ENCODE peak calls at places on chromosomes 1 and 21, in seven cellular contexts. K is aorta; Z is CD8-positive, alpha-beta T cell; W is mammary epithelial cell; V is Panc1; E is CD4-positive, alpha-beta T cell; J is uterus. Q is an unnamed sample.

GRCh38 chr1:183023146-183023600 is at the start of gene LAMC1:
- DNase-seq in K (peak), Z (no peak), W (peak), V (no peak), E (no peak), J (peak), Q (peak)

GRCh38 chr1:59043796-59044195 is 253.1 kb upstream of the FGGY start:
- DNase-seq in K (no peak), Z (no peak), W (peak), V (no peak), E (no peak), J (peak), Q (no peak)

GRCh38 chr1:198399452-198399851 is 141.0 kb downstream of the ATP6V1G3 start:
- DNase-seq in K (no peak), Z (no peak), W (no peak), V (no peak), E (no peak), J (no peak), Q (no peak)

GRCh38 chr1:21338568-21339401 is 48.5 kb upstream of the ECE1 start:
- DNase-seq in K (peak), Z (no peak), W (no peak), V (no peak), E (no peak), J (peak), Q (no peak)

GRCh38 chr1:171220551-171221175 is 27.6 kb upstream of the FMO1 start:
- DNase-seq in K (no peak), Z (no peak), W (peak), V (no peak), E (no peak), J (no peak), Q (no peak)

GRCh38 chr1:16420719-16421118 is 16.5 kb downstream of the SPATA21 start:
- DNase-seq in K (no peak), Z (peak), W (no peak), V (no peak), E (peak), J (no peak), Q (no peak)

GRCh38 chr1:98351506-98352038 is 309.9 kb upstream of the SNX7 start:
- DNase-seq in K (no peak), Z (no peak), W (no peak), V (no peak), E (no peak), J (no peak), Q (no peak)

GRCh38 chr1:199122532-199123311 is 483.9 kb downstream of the PTPRC start:
- DNase-seq in K (no peak), Z (no peak), W (peak), V (no peak), E (no peak), J (no peak), Q (no peak)

GRCh38 chr21:38853421-38853919 is 47.7 kb downstream of the ETS2 start:
- DNase-seq in K (no peak), Z (no peak), W (peak), V (peak), E (no peak), J (no peak), Q (no peak)

GRCh38 chr1:64315402-64315801 is 112.0 kb downstream of the UBE2U start:
- DNase-seq in K (no peak), Z (no peak), W (no peak), V (no peak), E (no peak), J (no peak), Q (no peak)

GRCh38 chr1:41343790-41344679 is 17.2 kb upstream of the FOXO6 start:
- DNase-seq in K (peak), Z (no peak), W (no peak), V (no peak), E (no peak), J (peak), Q (no peak)

GRCh38 chr1:113940365-113941244 is 11.5 kb downstream of the HIPK1 start:
- DNase-seq in K (no peak), Z (peak), W (no peak), V (no peak), E (no peak), J (no peak), Q (no peak)

GRCh38 chr1:159867322-159868064 is 5.0 kb upstream of the VSIG8 start:
- DNase-seq in K (no peak), Z (no peak), W (no peak), V (no peak), E (no peak), J (peak), Q (no peak)

GRCh38 chr21:28959367-28960099 is 33.1 kb downstream of the LTN1 start:
- DNase-seq in K (no peak), Z (no peak), W (peak), V (no peak), E (no peak), J (no peak), Q (no peak)

GRCh38 chr1:26175346-26175745 is 1.9 kb upstream of the CNKSR1 start:
- DNase-seq in K (no peak), Z (no peak), W (no peak), V (no peak), E (no peak), J (no peak), Q (no peak)

DNA sequence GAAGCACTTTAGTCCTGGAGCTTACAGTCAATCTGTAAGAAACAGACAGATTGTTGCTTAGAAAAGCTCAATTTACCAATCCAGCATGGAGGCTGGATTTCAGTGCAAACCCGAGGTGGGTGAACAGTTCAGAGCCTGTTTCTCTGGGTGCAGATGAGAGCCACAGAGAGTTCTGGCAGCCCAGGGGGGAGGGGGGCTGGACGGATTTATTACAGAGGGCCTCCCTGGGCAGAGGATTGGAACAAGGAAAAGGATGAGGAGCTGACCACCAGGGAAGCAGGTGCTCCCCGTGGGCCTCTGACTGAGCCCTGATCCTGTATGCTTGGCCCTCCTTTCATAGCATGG is 38.0 kb upstream of the EPS8L3 start:
- DNase-seq in K (peak), Z (no peak), W (no peak), V (no peak), E (no peak), J (peak), Q (no peak)
- H3K27ac ChIP-seq in K (no peak), Z (peak), W (no peak), V (peak), E (no peak), J (no peak), Q (no peak)

DNA sequence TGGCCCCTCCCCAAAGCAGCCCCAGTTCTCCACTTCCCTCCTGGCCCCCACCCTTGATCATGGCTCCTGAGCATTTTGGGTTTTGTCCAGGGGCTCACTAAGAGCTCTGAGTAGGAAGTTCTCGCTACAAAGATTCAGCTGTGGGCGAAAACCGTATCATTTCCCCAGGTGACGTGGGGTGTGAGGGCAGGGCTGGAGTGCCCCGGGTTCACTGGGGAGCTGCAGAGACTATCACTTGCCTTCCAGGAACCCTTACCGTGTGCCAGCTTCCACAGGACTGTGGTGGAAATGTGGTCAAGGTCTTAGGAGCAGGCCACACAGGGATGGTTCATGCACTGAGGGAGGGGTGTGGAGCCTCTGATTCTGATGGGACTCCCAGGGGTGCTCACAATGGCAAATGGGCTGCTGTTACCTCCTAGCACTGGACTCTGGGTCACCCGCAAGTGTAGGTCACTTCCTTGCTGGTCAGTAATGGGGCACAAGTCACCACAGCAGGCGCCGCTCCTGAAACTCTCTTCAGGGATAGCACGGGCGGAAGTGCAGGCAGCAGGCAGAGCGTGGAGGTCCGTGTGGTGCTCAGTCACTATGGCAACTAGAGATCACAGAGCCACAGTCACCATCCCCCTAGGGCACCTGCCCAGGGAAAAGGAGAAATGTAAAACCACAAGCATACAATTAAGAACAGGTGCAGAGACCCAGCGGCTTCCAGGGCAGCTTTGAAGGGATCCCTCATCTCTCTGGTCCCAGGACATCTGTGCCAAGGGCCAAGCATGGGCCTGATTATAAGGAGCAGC is 35.4 kb downstream of the RSPH1 start:
- DNase-seq in K (no peak), Z (peak), W (no peak), V (no peak), E (peak), J (no peak), Q (no peak)
- H3K27ac ChIP-seq in K (no peak), Z (peak), W (no peak), V (no peak), E (peak), J (no peak), Q (no peak)

GRCh38 chr1:55504306-55504706 is 289.1 kb upstream of the USP24 start:
- DNase-seq in K (no peak), Z (no peak), W (no peak), V (no peak), E (no peak), J (no peak), Q (no peak)
- H3K27ac ChIP-seq in K (no peak), Z (no peak), W (no peak), V (peak), E (no peak), J (peak), Q (no peak)

GRCh38 chr21:25772680-25773079 is 37.9 kb downstream of the GABPA start:
- DNase-seq in K (no peak), Z (no peak), W (no peak), V (no peak), E (no peak), J (no peak), Q (no peak)
- H3K27ac ChIP-seq in K (no peak), Z (no peak), W (no peak), V (no peak), E (no peak), J (no peak), Q (no peak)

GRCh38 chr1:115251856-115252255 is 86.2 kb downstream of the NGF start:
- DNase-seq in K (no peak), Z (no peak), W (peak), V (no peak), E (no peak), J (peak), Q (no peak)
- H3K27ac ChIP-seq in K (no peak), Z (no peak), W (no peak), V (no peak), E (no peak), J (peak), Q (no peak)

GRCh38 chr1:201774983-201775344 is 54.0 kb upstream of the IPO9 start:
- DNase-seq in K (no peak), Z (no peak), W (no peak), V (no peak), E (no peak), J (no peak), Q (no peak)
- H3K27ac ChIP-seq in K (peak), Z (no peak), W (peak), V (no peak), E (no peak), J (no peak), Q (peak)

GRCh38 chr1:156725683-156726280 is 2.5 kb upstream of the METTL25B start:
- DNase-seq in K (peak), Z (peak), W (peak), V (peak), E (peak), J (peak), Q (peak)
- H3K27ac ChIP-seq in K (no peak), Z (no peak), W (peak), V (peak), E (no peak), J (no peak), Q (no peak)

GRCh38 chr1:67571406-67571805 is 113.6 kb upstream of the GADD45A start:
- DNase-seq in K (no peak), Z (no peak), W (no peak), V (no peak), E (no peak), J (no peak), Q (no peak)
- H3K27ac ChIP-seq in K (no peak), Z (no peak), W (peak), V (peak), E (no peak), J (peak), Q (no peak)

GRCh38 chr1:43545321-43545685 is 14.6 kb downstream of the PTPRF start:
- DNase-seq in K (no peak), Z (no peak), W (no peak), V (no peak), E (no peak), J (no peak), Q (no peak)
- H3K27ac ChIP-seq in K (no peak), Z (no peak), W (no peak), V (no peak), E (no peak), J (no peak), Q (peak)

GRCh38 chr1:156282143-156282478 is 514 bp downstream of the SMG5 start:
- DNase-seq in K (no peak), Z (no peak), W (no peak), V (no peak), E (no peak), J (no peak), Q (no peak)
- H3K27ac ChIP-seq in K (no peak), Z (peak), W (peak), V (peak), E (peak), J (peak), Q (peak)

Q was measured in caudate nucleus.